ENCODE peak calls at places on chromosomes 3 and 15, in ten cellular contexts. B is activated T-cell treated with anti-CD3 and anti-CD28 coated beads, Interleukin-2, amount 50 U/mL, for 72 hours; T is RWPE1; H is GM06990; G is nephron progenitor cell; V is tibial artery; C is EH; P is memory B cell; J is stomach; S is amniotic stem cell. L is an unnamed sample.

GRCh38 chr3:183774631-183775030 is 50.7 kb downstream of the MAP6D1 start:
- DNase-seq in B (no peak), T (no peak), H (no peak), G (no peak), V (no peak), C (peak), P (no peak), J (no peak), S (no peak), L (no peak)

GRCh38 chr3:29057326-29057725 is 223.5 kb upstream of the RBMS3 start:
- DNase-seq in B (no peak), T (no peak), H (no peak), G (no peak), V (no peak), C (peak), P (no peak), J (no peak), S (peak), L (no peak)

GRCh38 chr3:187767266-187768032 is 22.2 kb upstream of the BCL6 start:
- DNase-seq in B (no peak), T (peak), H (no peak), G (no peak), V (no peak), C (peak), P (no peak), J (no peak), S (peak), L (no peak)

GRCh38 chr3:96294143-96294542 is 520.3 kb upstream of the EPHA6 start:
- DNase-seq in B (no peak), T (no peak), H (no peak), G (no peak), V (no peak), C (no peak), P (no peak), J (no peak), S (no peak), L (no peak)

GRCh38 chr15:85099195-85099803 is 117.6 kb downstream of the PDE8A start:
- DNase-seq in B (no peak), T (no peak), H (no peak), G (no peak), V (no peak), C (no peak), P (no peak), J (no peak), S (no peak), L (no peak)

GRCh38 chr15:76163429-76164020 is 103.7 kb downstream of the TMEM266 start:
- DNase-seq in B (no peak), T (no peak), H (no peak), G (no peak), V (peak), C (peak), P (no peak), J (peak), S (no peak), L (peak)

GRCh38 chr15:94324835-94325767 is 93.7 kb downstream of the MCTP2 start:
- DNase-seq in B (no peak), T (peak), H (no peak), G (no peak), V (no peak), C (no peak), P (no peak), J (peak), S (no peak), L (no peak)

GRCh38 chr15:98583758-98584157 is 64.6 kb upstream of the IGF1R start:
- DNase-seq in B (no peak), T (no peak), H (no peak), G (no peak), V (no peak), C (no peak), P (no peak), J (no peak), S (no peak), L (no peak)

GRCh38 chr15:36062357-36062756 is 516.4 kb upstream of the DPH6 start:
- DNase-seq in B (no peak), T (no peak), H (no peak), G (no peak), V (no peak), C (no peak), P (no peak), J (no peak), S (no peak), L (no peak)

GRCh38 chr15:67805008-67805681 is 20.2 kb upstream of the SKOR1 start:
- DNase-seq in B (no peak), T (no peak), H (no peak), G (no peak), V (no peak), C (no peak), P (no peak), J (peak), S (no peak), L (peak)

GRCh38 chr3:155934215-155934614 is 63.8 kb downstream of the GMPS start:
- DNase-seq in B (no peak), T (no peak), H (no peak), G (no peak), V (no peak), C (peak), P (no peak), J (no peak), S (no peak), L (no peak)

GRCh38 chr3:173548261-173548660 is 150.7 kb downstream of the NLGN1 start:
- DNase-seq in B (no peak), T (no peak), H (no peak), G (no peak), V (no peak), C (peak), P (no peak), J (no peak), S (no peak), L (no peak)

GRCh38 chr3:175386630-175387029 is 527.5 kb downstream of the NAALADL2 start:
- DNase-seq in B (no peak), T (peak), H (no peak), G (no peak), V (no peak), C (peak), P (no peak), J (no peak), S (peak), L (no peak)

GRCh38 chr3:75118805-75119204 is 504.3 kb upstream of the CNTN3 start:
- DNase-seq in B (no peak), T (no peak), H (no peak), G (no peak), V (no peak), C (no peak), P (no peak), J (no peak), S (no peak), L (no peak)

GRCh38 chr3:65988440-65988839 is 50.3 kb downstream of the MAGI1 start:
- DNase-seq in B (no peak), T (no peak), H (no peak), G (no peak), V (no peak), C (no peak), P (no peak), J (no peak), S (no peak), L (no peak)

GRCh38 chr3:184239710-184240109 is 9.1 kb downstream of the ALG3 start:
- DNase-seq in B (no peak), T (no peak), H (no peak), G (no peak), V (no peak), C (no peak), P (no peak), J (no peak), S (no peak), L (no peak)

GRCh38 chr3:69084326-69084667 is 440 bp upstream of the ARL6IP5 start:
- DNase-seq in B (no peak), T (peak), H (no peak), G (no peak), V (no peak), C (peak), P (no peak), J (peak), S (peak), L (no peak)

GRCh38 chr3:182618981-182619591 is 174.2 kb upstream of the ATP11B start:
- DNase-seq in B (no peak), T (peak), H (no peak), G (no peak), V (no peak), C (no peak), P (no peak), J (no peak), S (no peak), L (no peak)

L was measured in Caco-2.